ENCODE peak calls at places on chromosomes 6 and 20, in ten cellular contexts. One of them, this sample, is unnamed.

GRCh38 chr6:170224694-170225660 is 65.9 kb downstream of the DLL1 start:
- DNase-seq in cardiac muscle cell: no peak
- DNase-seq in activated T-cell treated with anti-CD3 and anti-CD28 coated beads for 1 hour: no peak
- DNase-seq in stimulated activated CD8-positive, alpha-beta memory T cell treated with anti-CD3 and anti-CD28 coated beads, Interleukin-12 subunit alpha, Interleukin-12 subunit beta, amount 100 ng/mL, for 1 hour: no peak
- DNase-seq in NAMALWA: no peak
- DNase-seq in retina: peak; percentile 63
- DNase-seq in uterus: peak; percentile 13
- DNase-seq in iris pigment epithelial cell: peak; percentile 9
- DNase-seq in iPS-NIHi11: no peak
- DNase-seq in NCI-H82: peak; percentile 70
- DNase-seq in this sample: no peak

GRCh38 chr6:51045548-51045947 is 226.9 kb downstream of the TFAP2B start:
- DNase-seq in NAMALWA: no peak
- DNase-seq in iris pigment epithelial cell: no peak
- DNase-seq in NCI-H82: no peak
- DNase-seq in uterus: no peak
- DNase-seq in retina: no peak
- DNase-seq in activated T-cell treated with anti-CD3 and anti-CD28 coated beads for 1 hour: no peak
- DNase-seq in iPS-NIHi11: no peak
- DNase-seq in cardiac muscle cell: no peak
- DNase-seq in stimulated activated CD8-positive, alpha-beta memory T cell treated with anti-CD3 and anti-CD28 coated beads, Interleukin-12 subunit alpha, Interleukin-12 subunit beta, amount 100 ng/mL, for 1 hour: no peak
- DNase-seq in this sample: no peak

GRCh38 chr20:3785240-3786125 is 1.1 kb downstream of the CENPB start:
- DNase-seq in NAMALWA: no peak
- DNase-seq in activated T-cell treated with anti-CD3 and anti-CD28 coated beads for 1 hour: no peak
- DNase-seq in iris pigment epithelial cell: no peak
- DNase-seq in NCI-H82: peak; percentile 45
- DNase-seq in cardiac muscle cell: no peak
- DNase-seq in uterus: no peak
- DNase-seq in iPS-NIHi11: no peak
- DNase-seq in retina: peak; percentile 34
- DNase-seq in stimulated activated CD8-positive, alpha-beta memory T cell treated with anti-CD3 and anti-CD28 coated beads, Interleukin-12 subunit alpha, Interleukin-12 subunit beta, amount 100 ng/mL, for 1 hour: no peak
- DNase-seq in this sample: no peak

GRCh38 chr6:26165261-26165790 is 78.1 kb downstream of the HFE start:
- DNase-seq in NAMALWA: no peak
- DNase-seq in retina: no peak
- DNase-seq in activated T-cell treated with anti-CD3 and anti-CD28 coated beads for 1 hour: no peak
- DNase-seq in cardiac muscle cell: no peak
- DNase-seq in uterus: no peak
- DNase-seq in stimulated activated CD8-positive, alpha-beta memory T cell treated with anti-CD3 and anti-CD28 coated beads, Interleukin-12 subunit alpha, Interleukin-12 subunit beta, amount 100 ng/mL, for 1 hour: no peak
- DNase-seq in NCI-H82: no peak
- DNase-seq in iPS-NIHi11: no peak
- DNase-seq in iris pigment epithelial cell: no peak
- DNase-seq in this sample: no peak

GRCh38 chr6:169725270-169726048 is 1.2 kb upstream of the PHF10 start:
- DNase-seq in NAMALWA: no peak
- DNase-seq in uterus: peak; percentile 69
- DNase-seq in stimulated activated CD8-positive, alpha-beta memory T cell treated with anti-CD3 and anti-CD28 coated beads, Interleukin-12 subunit alpha, Interleukin-12 subunit beta, amount 100 ng/mL, for 1 hour: no peak
- DNase-seq in retina: no peak
- DNase-seq in NCI-H82: peak; percentile 76
- DNase-seq in iPS-NIHi11: peak; percentile 60
- DNase-seq in iris pigment epithelial cell: peak; percentile 96
- DNase-seq in activated T-cell treated with anti-CD3 and anti-CD28 coated beads for 1 hour: no peak
- DNase-seq in cardiac muscle cell: peak; percentile 76
- DNase-seq in this sample: no peak

GRCh38 chr6:163554663-163555062 is 140.1 kb downstream of the QKI start:
- DNase-seq in cardiac muscle cell: peak; percentile 60
- DNase-seq in NAMALWA: peak; percentile 59
- DNase-seq in uterus: no peak
- DNase-seq in retina: no peak
- DNase-seq in activated T-cell treated with anti-CD3 and anti-CD28 coated beads for 1 hour: peak; percentile 53
- DNase-seq in stimulated activated CD8-positive, alpha-beta memory T cell treated with anti-CD3 and anti-CD28 coated beads, Interleukin-12 subunit alpha, Interleukin-12 subunit beta, amount 100 ng/mL, for 1 hour: peak; percentile 41
- DNase-seq in iris pigment epithelial cell: peak; percentile 55
- DNase-seq in iPS-NIHi11: peak; percentile 76
- DNase-seq in NCI-H82: peak; percentile 67
- DNase-seq in this sample: no peak

GRCh38 chr6:82397962-82398692 is 34.5 kb downstream of the TPBG start:
- DNase-seq in cardiac muscle cell: peak; percentile 63
- DNase-seq in uterus: no peak
- DNase-seq in NCI-H82: no peak
- DNase-seq in iPS-NIHi11: no peak
- DNase-seq in activated T-cell treated with anti-CD3 and anti-CD28 coated beads for 1 hour: no peak
- DNase-seq in NAMALWA: no peak
- DNase-seq in retina: no peak
- DNase-seq in iris pigment epithelial cell: peak; percentile 89
- DNase-seq in stimulated activated CD8-positive, alpha-beta memory T cell treated with anti-CD3 and anti-CD28 coated beads, Interleukin-12 subunit alpha, Interleukin-12 subunit beta, amount 100 ng/mL, for 1 hour: no peak
- DNase-seq in this sample: no peak

GRCh38 chr6:56368484-56368883 is 121.1 kb upstream of the COL21A1 start:
- DNase-seq in uterus: no peak
- DNase-seq in NCI-H82: no peak
- DNase-seq in cardiac muscle cell: no peak
- DNase-seq in stimulated activated CD8-positive, alpha-beta memory T cell treated with anti-CD3 and anti-CD28 coated beads, Interleukin-12 subunit alpha, Interleukin-12 subunit beta, amount 100 ng/mL, for 1 hour: no peak
- DNase-seq in NAMALWA: no peak
- DNase-seq in retina: no peak
- DNase-seq in activated T-cell treated with anti-CD3 and anti-CD28 coated beads for 1 hour: no peak
- DNase-seq in iris pigment epithelial cell: no peak
- DNase-seq in iPS-NIHi11: no peak
- DNase-seq in this sample: no peak

GRCh38 chr6:44715925-44716324 is 328.4 kb downstream of the CDC5L start:
- DNase-seq in stimulated activated CD8-positive, alpha-beta memory T cell treated with anti-CD3 and anti-CD28 coated beads, Interleukin-12 subunit alpha, Interleukin-12 subunit beta, amount 100 ng/mL, for 1 hour: no peak
- DNase-seq in NCI-H82: peak; percentile 51
- DNase-seq in NAMALWA: no peak
- DNase-seq in activated T-cell treated with anti-CD3 and anti-CD28 coated beads for 1 hour: no peak
- DNase-seq in uterus: no peak
- DNase-seq in iPS-NIHi11: no peak
- DNase-seq in iris pigment epithelial cell: no peak
- DNase-seq in retina: no peak
- DNase-seq in cardiac muscle cell: no peak
- DNase-seq in this sample: no peak

GRCh38 chr6:43644940-43645612 is at the start of gene RSPH9:
- DNase-seq in activated T-cell treated with anti-CD3 and anti-CD28 coated beads for 1 hour: peak; percentile 55
- DNase-seq in stimulated activated CD8-positive, alpha-beta memory T cell treated with anti-CD3 and anti-CD28 coated beads, Interleukin-12 subunit alpha, Interleukin-12 subunit beta, amount 100 ng/mL, for 1 hour: peak; percentile 30
- DNase-seq in uterus: peak; percentile 82
- DNase-seq in iris pigment epithelial cell: peak; percentile 85
- DNase-seq in NAMALWA: no peak
- DNase-seq in iPS-NIHi11: peak; percentile 93
- DNase-seq in NCI-H82: peak; percentile 89
- DNase-seq in retina: peak; percentile 92
- DNase-seq in cardiac muscle cell: peak; percentile 81
- DNase-seq in this sample: peak; percentile 56

GRCh38 chr6:143160008-143160407 is 99.3 kb downstream of the AIG1 start:
- DNase-seq in activated T-cell treated with anti-CD3 and anti-CD28 coated beads for 1 hour: no peak
- DNase-seq in stimulated activated CD8-positive, alpha-beta memory T cell treated with anti-CD3 and anti-CD28 coated beads, Interleukin-12 subunit alpha, Interleukin-12 subunit beta, amount 100 ng/mL, for 1 hour: no peak
- DNase-seq in uterus: no peak
- DNase-seq in NAMALWA: no peak
- DNase-seq in retina: no peak
- DNase-seq in iris pigment epithelial cell: no peak
- DNase-seq in iPS-NIHi11: no peak
- DNase-seq in NCI-H82: no peak
- DNase-seq in cardiac muscle cell: no peak
- DNase-seq in this sample: no peak

GRCh38 chr20:45419188-45420091 is 3.5 kb downstream of the PIGT start:
- DNase-seq in NCI-H82: no peak
- DNase-seq in uterus: peak; percentile 76
- DNase-seq in iris pigment epithelial cell: peak; percentile 89
- DNase-seq in activated T-cell treated with anti-CD3 and anti-CD28 coated beads for 1 hour: no peak
- DNase-seq in iPS-NIHi11: no peak
- DNase-seq in stimulated activated CD8-positive, alpha-beta memory T cell treated with anti-CD3 and anti-CD28 coated beads, Interleukin-12 subunit alpha, Interleukin-12 subunit beta, amount 100 ng/mL, for 1 hour: no peak
- DNase-seq in NAMALWA: peak; percentile 35
- DNase-seq in cardiac muscle cell: peak; percentile 94
- DNase-seq in retina: no peak
- DNase-seq in this sample: peak; percentile 46

GRCh38 chr6:82246802-82247633 is 526 bp downstream of the IBTK start:
- DNase-seq in NAMALWA: peak; percentile 51
- DNase-seq in retina: no peak
- DNase-seq in iPS-NIHi11: peak; percentile 72
- DNase-seq in activated T-cell treated with anti-CD3 and anti-CD28 coated beads for 1 hour: no peak
- DNase-seq in iris pigment epithelial cell: peak; percentile 38
- DNase-seq in NCI-H82: peak; percentile 66
- DNase-seq in cardiac muscle cell: peak; percentile 47
- DNase-seq in uterus: peak; percentile 34
- DNase-seq in stimulated activated CD8-positive, alpha-beta memory T cell treated with anti-CD3 and anti-CD28 coated beads, Interleukin-12 subunit alpha, Interleukin-12 subunit beta, amount 100 ng/mL, for 1 hour: peak; percentile 8
- DNase-seq in this sample: no peak

GRCh38 chr6:157075549-157076426 is 247.5 kb downstream of the TMEM242 start:
- DNase-seq in stimulated activated CD8-positive, alpha-beta memory T cell treated with anti-CD3 and anti-CD28 coated beads, Interleukin-12 subunit alpha, Interleukin-12 subunit beta, amount 100 ng/mL, for 1 hour: no peak
- DNase-seq in cardiac muscle cell: no peak
- DNase-seq in iris pigment epithelial cell: peak; percentile 44
- DNase-seq in retina: no peak
- DNase-seq in NAMALWA: no peak
- DNase-seq in iPS-NIHi11: no peak
- DNase-seq in NCI-H82: no peak
- DNase-seq in uterus: no peak
- DNase-seq in activated T-cell treated with anti-CD3 and anti-CD28 coated beads for 1 hour: no peak
- DNase-seq in this sample: peak; percentile 52

GRCh38 chr6:33206864-33207568 is 1.3 kb upstream of the RING1 start:
- DNase-seq in stimulated activated CD8-positive, alpha-beta memory T cell treated with anti-CD3 and anti-CD28 coated beads, Interleukin-12 subunit alpha, Interleukin-12 subunit beta, amount 100 ng/mL, for 1 hour: no peak
- DNase-seq in iris pigment epithelial cell: no peak
- DNase-seq in NAMALWA: no peak
- DNase-seq in uterus: no peak
- DNase-seq in cardiac muscle cell: no peak
- DNase-seq in iPS-NIHi11: no peak
- DNase-seq in NCI-H82: peak; percentile 56
- DNase-seq in retina: peak; percentile 71
- DNase-seq in activated T-cell treated with anti-CD3 and anti-CD28 coated beads for 1 hour: no peak
- DNase-seq in this sample: no peak

GRCh38 chr6:158046201-158047119 is 64.8 kb downstream of the SYNJ2 start:
- DNase-seq in cardiac muscle cell: no peak
- DNase-seq in activated T-cell treated with anti-CD3 and anti-CD28 coated beads for 1 hour: no peak
- DNase-seq in retina: no peak
- DNase-seq in NCI-H82: peak; percentile 95
- DNase-seq in uterus: no peak
- DNase-seq in iris pigment epithelial cell: peak; percentile 49
- DNase-seq in stimulated activated CD8-positive, alpha-beta memory T cell treated with anti-CD3 and anti-CD28 coated beads, Interleukin-12 subunit alpha, Interleukin-12 subunit beta, amount 100 ng/mL, for 1 hour: no peak
- DNase-seq in iPS-NIHi11: no peak
- DNase-seq in NAMALWA: no peak
- DNase-seq in this sample: no peak